ENCODE peak calls at places on chromosomes 6 and 20, in ten cellular contexts. B, N, I, J, L, S, M, D, H and X are unnamed samples.

GRCh38 chr6:22636450-22636849 is 67.1 kb downstream of the HDGFL1 start:
- DNase-seq in D (no peak), M (no peak), I (no peak), J (no peak), S (no peak), B (no peak), L (no peak), H (no peak), N (no peak), X (no peak)

GRCh38 chr6:149830731-149831379 is 33.3 kb downstream of the LRP11 start:
- DNase-seq in D (no peak), H (no peak), S (no peak), N (no peak), M (peak), I (no peak), L (no peak), J (peak), B (no peak), X (no peak)

GRCh38 chr20:1369970-1370369 is 22.9 kb downstream of the FKBP1A start:
- DNase-seq in N (no peak), L (no peak), S (no peak), D (no peak), I (no peak), M (no peak), B (no peak), H (no peak), J (no peak), X (no peak)

GRCh38 chr6:19719691-19720127 is 117.5 kb upstream of the ID4 start:
- DNase-seq in B (no peak), H (no peak), N (no peak), S (no peak), D (no peak), J (peak), M (peak), L (no peak), I (no peak), X (no peak)

GRCh38 chr20:944148-944547 is 28.0 kb upstream of the ANGPT4 start:
- DNase-seq in S (no peak), D (no peak), L (no peak), J (no peak), I (no peak), N (no peak), H (no peak), M (no peak), B (no peak), X (no peak)

GRCh38 chr20:45341579-45341938 is 6.7 kb downstream of the SDC4 start:
- DNase-seq in I (no peak), D (no peak), N (no peak), M (no peak), L (no peak), J (no peak), H (no peak), S (no peak), B (no peak), X (peak)

GRCh38 chr6:148203970-148204369 is 138.7 kb upstream of the SASH1 start:
- DNase-seq in L (peak), B (peak), M (peak), I (no peak), J (peak), D (peak), S (no peak), N (peak), H (peak), X (no peak)

GRCh38 chr6:112163295-112164257 is 76.2 kb downstream of the FAM229B start:
- DNase-seq in H (peak), B (peak), L (peak), D (peak), S (peak), I (peak), M (no peak), N (peak), J (no peak), X (no peak)

GRCh38 chr6:88177961-88178464 is 11.9 kb upstream of the CNR1 start:
- DNase-seq in L (peak), J (no peak), I (no peak), N (peak), S (no peak), D (no peak), B (no peak), H (no peak), M (peak), X (no peak)